ENCODE peak calls at places on chromosomes 2 and 18, in ten cellular contexts. Y, E, L, R, H, I, K, N, F and T are unnamed samples.

GRCh38 chr2:196538189-196538588 is 101.3 kb upstream of the CCDC150 start:
- DNase-seq in L (no peak), F (no peak), I (no peak), K (no peak), R (no peak), Y (no peak), E (no peak), H (no peak), N (no peak), T (no peak)

GRCh38 chr2:131519466-131519865 is 8.2 kb upstream of the CCDC74A start:
- DNase-seq in K (no peak), I (no peak), N (no peak), Y (no peak), E (no peak), L (no peak), R (no peak), H (peak), F (no peak), T (no peak)

GRCh38 chr18:47558110-47558750 is 306.8 kb upstream of the SKOR2 start:
- DNase-seq in R (no peak), H (no peak), K (no peak), F (no peak), I (no peak), Y (no peak), L (no peak), E (no peak), N (no peak), T (no peak)

GRCh38 chr2:203743441-203743932 is 37.0 kb downstream of the CD28 start:
- DNase-seq in R (peak), E (no peak), Y (peak), K (peak), H (no peak), L (no peak), F (peak), N (no peak), I (peak), T (no peak)

GRCh38 chr2:12194936-12195335 is 448.5 kb downstream of the LPIN1 start:
- DNase-seq in H (no peak), L (no peak), F (no peak), R (no peak), Y (no peak), E (no peak), I (no peak), N (no peak), K (no peak), T (no peak)

GRCh38 chr2:176181551-176181950 is 6.9 kb upstream of the HOXD1 start:
- DNase-seq in Y (no peak), N (no peak), L (no peak), F (no peak), K (no peak), I (no peak), E (no peak), R (no peak), H (no peak), T (no peak)

GRCh38 chr18:66168834-66169233 is 418.0 kb downstream of the CDH7 start:
- DNase-seq in I (no peak), Y (no peak), H (no peak), E (no peak), F (no peak), N (no peak), K (no peak), L (no peak), R (no peak), T (no peak)

GRCh38 chr2:9112079-9112721 is 94.4 kb upstream of the ASAP2 start:
- DNase-seq in Y (peak), E (peak), F (peak), H (peak), K (peak), I (peak), R (peak), N (no peak), L (peak), T (peak)

GRCh38 chr18:21761471-21762115 is 21.0 kb downstream of the MIB1 start:
- DNase-seq in E (no peak), Y (no peak), I (no peak), L (no peak), F (no peak), N (no peak), K (no peak), R (no peak), H (no peak), T (no peak)

GRCh38 chr18:21760321-21760720 is 19.7 kb downstream of the MIB1 start:
- DNase-seq in R (no peak), I (peak), Y (peak), K (peak), L (no peak), H (no peak), N (no peak), F (no peak), E (no peak), T (no peak)

GRCh38 chr18:21762181-21762772 is 21.7 kb downstream of the MIB1 start:
- DNase-seq in E (peak), F (no peak), Y (no peak), L (no peak), I (no peak), K (no peak), H (no peak), R (no peak), N (no peak), T (no peak)

GRCh38 chr18:21757833-21758232 is 17.2 kb downstream of the MIB1 start:
- DNase-seq in N (no peak), I (no peak), L (no peak), K (no peak), H (no peak), Y (no peak), F (no peak), R (no peak), E (no peak), T (no peak)
- H3K4me3 ChIP-seq in N (no peak), I (no peak), L (no peak), K (no peak), H (no peak), Y (no peak), F (no peak), R (no peak), E (no peak), T (no peak)

GRCh38 chr2:217247511-217247910 is 387.6 kb upstream of the TNP1 start:
- DNase-seq in R (peak), I (no peak), E (no peak), H (no peak), N (no peak), F (no peak), K (no peak), Y (no peak), L (no peak), T (no peak)
- H3K4me3 ChIP-seq in R (no peak), I (no peak), E (no peak), H (no peak), N (no peak), F (no peak), K (no peak), Y (no peak), L (no peak), T (no peak)

GRCh38 chr2:73984922-73985317 is 210 bp downstream of the TET3 start:
- DNase-seq in L (peak), H (no peak), K (no peak), F (no peak), Y (no peak), I (no peak), E (no peak), R (no peak), N (no peak), T (no peak)
- H3K4me3 ChIP-seq in L (no peak), H (peak), K (no peak), F (peak), Y (peak), I (peak), E (peak), R (peak), N (peak), T (peak)

DNA sequence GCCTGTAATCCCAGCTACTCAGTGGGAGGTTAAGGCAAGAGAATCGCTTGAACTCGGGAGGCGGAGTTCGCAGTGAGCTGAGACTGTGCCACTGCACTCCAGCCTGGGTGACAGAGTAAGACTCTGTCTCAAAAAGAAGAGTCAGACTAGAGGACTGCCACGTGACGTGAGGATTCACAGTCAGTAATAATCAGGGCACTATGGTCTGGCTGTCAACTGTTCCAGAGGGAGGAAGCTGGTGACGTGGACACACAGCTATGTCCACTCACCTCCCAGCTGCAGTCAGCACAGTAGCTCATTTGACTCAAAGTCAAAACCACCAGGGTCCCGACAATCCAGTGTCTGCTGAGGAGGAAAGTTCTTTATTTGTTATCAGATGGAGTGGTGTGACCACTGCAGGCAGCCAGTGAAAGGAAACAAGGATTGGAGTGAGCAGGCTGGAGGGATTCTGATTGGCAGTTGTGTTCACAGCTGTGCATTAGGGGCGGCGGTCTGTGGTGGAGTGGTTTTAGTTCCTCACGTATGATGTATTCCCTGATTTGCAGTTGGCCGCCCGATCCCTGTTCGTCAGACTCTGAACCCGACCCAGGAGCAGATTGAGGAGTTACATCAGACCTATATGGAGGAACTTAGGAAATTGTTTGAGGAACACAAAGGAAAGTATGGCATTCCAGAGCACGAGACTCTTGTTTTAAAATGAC is 37.9 kb downstream of the MOGAT1 start:
- DNase-seq in R (peak), H (peak), F (peak), E (peak), I (peak), N (no peak), Y (peak), L (peak), K (peak), T (peak)
- H3K4me3 ChIP-seq in R (peak), H (peak), F (peak), E (no peak), I (peak), N (no peak), Y (peak), L (no peak), K (no peak), T (peak)

GRCh38 chr2:108630567-108631405 is 88.5 kb upstream of the RANBP2 start:
- DNase-seq in F (no peak), N (no peak), H (no peak), R (no peak), L (peak), E (no peak), K (peak), I (no peak), Y (no peak), T (no peak)
- H3K4me3 ChIP-seq in F (no peak), N (no peak), H (no peak), R (no peak), L (no peak), E (no peak), K (no peak), I (no peak), Y (no peak), T (no peak)

GRCh38 chr18:61893304-61893970 is 630 bp upstream of the RNF152 start:
- DNase-seq in L (no peak), N (no peak), E (no peak), H (peak), K (peak), I (peak), R (peak), F (no peak), Y (peak), T (no peak)

GRCh38 chr18:61892683-61893303 is at the start of gene RNF152:
- DNase-seq in K (no peak), F (no peak), R (peak), E (no peak), I (peak), L (no peak), Y (peak), N (no peak), H (peak), T (no peak)

GRCh38 chr18:61891271-61891670 is 1.5 kb downstream of the RNF152 start:
- DNase-seq in E (no peak), H (no peak), L (peak), K (no peak), N (no peak), F (no peak), I (peak), Y (peak), R (no peak), T (no peak)

GRCh38 chr18:61890344-61890743 is 2.5 kb downstream of the RNF152 start:
- DNase-seq in Y (no peak), F (no peak), E (no peak), L (no peak), K (no peak), N (no peak), I (no peak), H (no peak), R (no peak), T (no peak)

GRCh38 chr18:61891874-61892273 is 933 bp downstream of the RNF152 start:
- DNase-seq in H (no peak), K (no peak), N (no peak), F (no peak), I (no peak), L (no peak), Y (no peak), E (no peak), R (no peak), T (no peak)
- H3K4me3 ChIP-seq in H (peak), K (no peak), N (no peak), F (no peak), I (no peak), L (no peak), Y (peak), E (no peak), R (peak), T (no peak)

DNA sequence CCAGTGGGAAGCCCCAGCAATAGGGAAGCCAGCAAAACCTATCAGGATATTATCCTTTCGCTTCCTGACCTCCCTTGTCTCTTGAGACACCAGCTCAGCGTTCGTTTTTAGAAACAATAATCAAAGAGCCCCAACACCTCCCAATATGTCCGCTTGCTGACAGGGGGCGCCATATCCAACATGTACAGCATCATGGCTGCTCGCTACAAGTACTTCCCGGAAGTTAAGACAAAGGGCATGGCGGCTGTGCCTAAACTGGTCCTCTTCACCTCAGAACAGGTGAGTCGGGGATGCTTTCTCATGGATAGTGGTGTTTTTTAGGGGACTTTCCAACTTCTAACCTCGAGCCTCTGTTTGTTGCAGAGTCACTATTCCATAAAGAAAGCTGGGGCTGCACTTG is 28.7 kb downstream of the GAD1 start:
- DNase-seq in Y (no peak), I (no peak), K (no peak), E (no peak), L (no peak), R (no peak), H (no peak), N (no peak), F (no peak), T (no peak)
- H3K4me3 ChIP-seq in Y (no peak), I (no peak), K (no peak), E (no peak), L (no peak), R (no peak), H (no peak), N (no peak), F (no peak), T (no peak)

GRCh38 chr2:150008901-150009300 is 421.3 kb upstream of the MMADHC start:
- DNase-seq in I (no peak), F (no peak), E (no peak), N (no peak), H (no peak), R (no peak), Y (no peak), L (no peak), K (no peak), T (no peak)
- H3K4me3 ChIP-seq in I (no peak), F (no peak), E (no peak), N (no peak), H (no peak), R (no peak), Y (no peak), L (no peak), K (no peak), T (no peak)

GRCh38 chr2:122117371-122117770 is 361.9 kb downstream of the TSN start:
- DNase-seq in E (no peak), I (no peak), K (no peak), Y (no peak), N (no peak), H (no peak), F (no peak), R (no peak), L (no peak), T (no peak)

GRCh38 chr2:122112633-122113032 is 357.2 kb downstream of the TSN start:
- DNase-seq in F (no peak), I (no peak), N (no peak), K (no peak), R (no peak), H (no peak), Y (no peak), E (no peak), L (no peak), T (no peak)

GRCh38 chr2:122114421-122114820 is 359.0 kb downstream of the TSN start:
- DNase-seq in F (no peak), L (no peak), K (no peak), N (no peak), H (no peak), Y (no peak), E (no peak), R (no peak), I (no peak), T (no peak)
- H3K4me3 ChIP-seq in F (no peak), L (no peak), K (no peak), N (no peak), H (no peak), Y (no peak), E (no peak), R (no peak), I (no peak), T (no peak)

GRCh38 chr18:76621184-76621583 is 126.1 kb upstream of the ZNF516 start:
- DNase-seq in N (no peak), I (peak), L (no peak), R (no peak), E (no peak), Y (peak), H (no peak), F (no peak), K (peak), T (no peak)

GRCh38 chr18:76618721-76619120 is 123.7 kb upstream of the ZNF516 start:
- DNase-seq in N (no peak), L (no peak), E (no peak), I (no peak), H (no peak), Y (no peak), F (no peak), K (no peak), R (no peak), T (no peak)

GRCh38 chr18:76621782-76622495 is 126.9 kb upstream of the ZNF516 start:
- DNase-seq in L (no peak), K (peak), Y (peak), I (peak), R (peak), F (no peak), H (no peak), E (no peak), N (no peak), T (no peak)

GRCh38 chr18:76620326-76620813 is 125.3 kb upstream of the ZNF516 start:
- DNase-seq in K (peak), R (peak), Y (peak), H (no peak), L (no peak), I (peak), E (no peak), F (peak), N (peak), T (no peak)

GRCh38 chr18:76619342-76620315 is 124.6 kb upstream of the ZNF516 start:
- DNase-seq in F (no peak), E (no peak), R (peak), N (no peak), L (no peak), K (peak), Y (peak), I (peak), H (no peak), T (peak)
- H3K4me3 ChIP-seq in F (peak), E (peak), R (peak), N (peak), L (no peak), K (peak), Y (peak), I (peak), H (peak), T (no peak)